ENCODE peak calls at places on chromosomes 7 and 10, in nine cellular contexts. One of them, this sample, is unnamed.

GRCh38 chr7:157890921-157891401 is 554.2 kb downstream of the DNAJB6 start:
- DNase-seq in endothelial cell of umbilical vein: no peak
- DNase-seq in NCI-H2081: no peak
- DNase-seq in RKO: no peak
- DNase-seq in C1 segment of cervical spinal cord: no peak
- DNase-seq in Daoy: no peak
- DNase-seq in fibroblast of lung: no peak
- DNase-seq in NCI-H345: no peak
- DNase-seq in activated naive CD4-positive, alpha-beta T cell treated with anti-CD3 and anti-CD28 coated beads, Interleukin-2, amount 10 ng/mL, durations not matched to agents 7 days and 5 days: peak
- DNase-seq in this sample: no peak

GRCh38 chr7:141533149-141533949 is 17.9 kb upstream of the AGK start:
- DNase-seq in endothelial cell of umbilical vein: peak
- DNase-seq in NCI-H2081: peak
- DNase-seq in fibroblast of lung: peak
- DNase-seq in Daoy: peak
- DNase-seq in RKO: peak
- DNase-seq in C1 segment of cervical spinal cord: peak
- DNase-seq in NCI-H345: peak
- DNase-seq in activated naive CD4-positive, alpha-beta T cell treated with anti-CD3 and anti-CD28 coated beads, Interleukin-2, amount 10 ng/mL, durations not matched to agents 7 days and 5 days: peak
- DNase-seq in this sample: peak

GRCh38 chr10:4429538-4429937 is 396.5 kb upstream of the AKR1E2 start:
- DNase-seq in NCI-H2081: no peak
- DNase-seq in activated naive CD4-positive, alpha-beta T cell treated with anti-CD3 and anti-CD28 coated beads, Interleukin-2, amount 10 ng/mL, durations not matched to agents 7 days and 5 days: no peak
- DNase-seq in Daoy: no peak
- DNase-seq in NCI-H345: no peak
- DNase-seq in endothelial cell of umbilical vein: no peak
- DNase-seq in fibroblast of lung: peak
- DNase-seq in RKO: no peak
- DNase-seq in C1 segment of cervical spinal cord: no peak
- DNase-seq in this sample: no peak

GRCh38 chr10:7546365-7546967 is 120.3 kb downstream of the ITIH5 start:
- DNase-seq in C1 segment of cervical spinal cord: no peak
- DNase-seq in endothelial cell of umbilical vein: no peak
- DNase-seq in RKO: no peak
- DNase-seq in activated naive CD4-positive, alpha-beta T cell treated with anti-CD3 and anti-CD28 coated beads, Interleukin-2, amount 10 ng/mL, durations not matched to agents 7 days and 5 days: no peak
- DNase-seq in Daoy: peak
- DNase-seq in NCI-H345: no peak
- DNase-seq in fibroblast of lung: no peak
- DNase-seq in NCI-H2081: no peak
- DNase-seq in this sample: no peak

GRCh38 chr7:91083855-91084644 is 180.2 kb upstream of the FZD1 start:
- DNase-seq in activated naive CD4-positive, alpha-beta T cell treated with anti-CD3 and anti-CD28 coated beads, Interleukin-2, amount 10 ng/mL, durations not matched to agents 7 days and 5 days: no peak
- DNase-seq in fibroblast of lung: no peak
- DNase-seq in RKO: peak
- DNase-seq in Daoy: peak
- DNase-seq in endothelial cell of umbilical vein: peak
- DNase-seq in NCI-H2081: peak
- DNase-seq in NCI-H345: no peak
- DNase-seq in C1 segment of cervical spinal cord: peak
- DNase-seq in this sample: no peak

GRCh38 chr10:6267941-6268340 is 65.2 kb downstream of the PFKFB3 start:
- DNase-seq in activated naive CD4-positive, alpha-beta T cell treated with anti-CD3 and anti-CD28 coated beads, Interleukin-2, amount 10 ng/mL, durations not matched to agents 7 days and 5 days: no peak
- DNase-seq in NCI-H345: no peak
- DNase-seq in NCI-H2081: no peak
- DNase-seq in Daoy: no peak
- DNase-seq in fibroblast of lung: no peak
- DNase-seq in RKO: no peak
- DNase-seq in C1 segment of cervical spinal cord: no peak
- DNase-seq in endothelial cell of umbilical vein: no peak
- DNase-seq in this sample: no peak

GRCh38 chr10:61974611-61975010 is 73.1 kb downstream of the ARID5B start:
- DNase-seq in activated naive CD4-positive, alpha-beta T cell treated with anti-CD3 and anti-CD28 coated beads, Interleukin-2, amount 10 ng/mL, durations not matched to agents 7 days and 5 days: no peak
- DNase-seq in NCI-H345: peak
- DNase-seq in C1 segment of cervical spinal cord: peak
- DNase-seq in RKO: no peak
- DNase-seq in NCI-H2081: peak
- DNase-seq in endothelial cell of umbilical vein: peak
- DNase-seq in Daoy: peak
- DNase-seq in fibroblast of lung: peak
- DNase-seq in this sample: no peak

GRCh38 chr7:127912901-127913300 is 118.3 kb downstream of the LRRC4 start:
- DNase-seq in Daoy: no peak
- DNase-seq in RKO: no peak
- DNase-seq in fibroblast of lung: no peak
- DNase-seq in NCI-H345: peak
- DNase-seq in endothelial cell of umbilical vein: no peak
- DNase-seq in activated naive CD4-positive, alpha-beta T cell treated with anti-CD3 and anti-CD28 coated beads, Interleukin-2, amount 10 ng/mL, durations not matched to agents 7 days and 5 days: no peak
- DNase-seq in C1 segment of cervical spinal cord: no peak
- DNase-seq in NCI-H2081: no peak
- DNase-seq in this sample: no peak

GRCh38 chr7:136555933-136556332 is 312.5 kb upstream of the CHRM2 start:
- DNase-seq in NCI-H2081: peak
- DNase-seq in Daoy: no peak
- DNase-seq in C1 segment of cervical spinal cord: no peak
- DNase-seq in RKO: no peak
- DNase-seq in endothelial cell of umbilical vein: no peak
- DNase-seq in fibroblast of lung: no peak
- DNase-seq in NCI-H345: no peak
- DNase-seq in activated naive CD4-positive, alpha-beta T cell treated with anti-CD3 and anti-CD28 coated beads, Interleukin-2, amount 10 ng/mL, durations not matched to agents 7 days and 5 days: no peak
- DNase-seq in this sample: no peak

GRCh38 chr7:28065721-28066285 is 114.8 kb downstream of the JAZF1 start:
- DNase-seq in activated naive CD4-positive, alpha-beta T cell treated with anti-CD3 and anti-CD28 coated beads, Interleukin-2, amount 10 ng/mL, durations not matched to agents 7 days and 5 days: no peak
- DNase-seq in RKO: no peak
- DNase-seq in endothelial cell of umbilical vein: no peak
- DNase-seq in C1 segment of cervical spinal cord: no peak
- DNase-seq in NCI-H2081: no peak
- DNase-seq in fibroblast of lung: no peak
- DNase-seq in Daoy: no peak
- DNase-seq in NCI-H345: no peak
- DNase-seq in this sample: no peak

GRCh38 chr10:96746503-96746902 is 26.2 kb upstream of the PIK3AP1 start:
- DNase-seq in Daoy: no peak
- DNase-seq in NCI-H2081: no peak
- DNase-seq in RKO: no peak
- DNase-seq in C1 segment of cervical spinal cord: no peak
- DNase-seq in fibroblast of lung: no peak
- DNase-seq in NCI-H345: no peak
- DNase-seq in endothelial cell of umbilical vein: no peak
- DNase-seq in activated naive CD4-positive, alpha-beta T cell treated with anti-CD3 and anti-CD28 coated beads, Interleukin-2, amount 10 ng/mL, durations not matched to agents 7 days and 5 days: no peak
- DNase-seq in this sample: no peak

GRCh38 chr7:95199779-95200558 is 124.4 kb downstream of the PON1 start:
- DNase-seq in fibroblast of lung: peak
- DNase-seq in RKO: peak
- DNase-seq in activated naive CD4-positive, alpha-beta T cell treated with anti-CD3 and anti-CD28 coated beads, Interleukin-2, amount 10 ng/mL, durations not matched to agents 7 days and 5 days: no peak
- DNase-seq in C1 segment of cervical spinal cord: no peak
- DNase-seq in endothelial cell of umbilical vein: peak
- DNase-seq in NCI-H345: peak
- DNase-seq in Daoy: peak
- DNase-seq in NCI-H2081: peak
- DNase-seq in this sample: peak

GRCh38 chr10:92693534-92693893 is 3.8 kb downstream of the HHEX start:
- DNase-seq in RKO: no peak
- DNase-seq in C1 segment of cervical spinal cord: no peak
- DNase-seq in NCI-H2081: no peak
- DNase-seq in NCI-H345: no peak
- DNase-seq in fibroblast of lung: no peak
- DNase-seq in activated naive CD4-positive, alpha-beta T cell treated with anti-CD3 and anti-CD28 coated beads, Interleukin-2, amount 10 ng/mL, durations not matched to agents 7 days and 5 days: no peak
- DNase-seq in endothelial cell of umbilical vein: peak
- DNase-seq in Daoy: no peak
- DNase-seq in this sample: no peak

GRCh38 chr7:96415293-96415940 is 93.5 kb upstream of the SLC25A13 start:
- DNase-seq in RKO: no peak
- DNase-seq in activated naive CD4-positive, alpha-beta T cell treated with anti-CD3 and anti-CD28 coated beads, Interleukin-2, amount 10 ng/mL, durations not matched to agents 7 days and 5 days: no peak
- DNase-seq in C1 segment of cervical spinal cord: no peak
- DNase-seq in fibroblast of lung: no peak
- DNase-seq in endothelial cell of umbilical vein: no peak
- DNase-seq in NCI-H2081: peak
- DNase-seq in NCI-H345: no peak
- DNase-seq in Daoy: no peak
- DNase-seq in this sample: peak